ENCODE peak calls at places on chromosome 20, in nine cellular contexts. G is thoracic aorta, H is adrenal gland, I is esophagus muscularis mucosa, U is endothelial cell of umbilical vein, P is OCI-LY7, K is neural progenitor cell, W is endodermal cell, A is lung. J is an unnamed sample.

GRCh38 chr20:37915800-37916570 is 13.1 kb downstream of the VSTM2L start:
- DNase-seq in G (no peak), H (no peak), I (no peak), U (no peak), P (no peak), K (peak), W (peak), A (no peak), J (no peak)

GRCh38 chr20:37880726-37881591 is 22.0 kb upstream of the VSTM2L start:
- DNase-seq in G (no peak), H (peak), I (no peak), U (no peak), P (no peak), K (no peak), W (no peak), A (peak), J (peak)

GRCh38 chr20:16220826-16221225 is 352.4 kb downstream of the KIF16B start:
- DNase-seq in G (no peak), H (no peak), I (no peak), U (no peak), P (no peak), K (no peak), W (no peak), A (no peak), J (no peak)

GRCh38 chr20:14291502-14291901 is 45.9 kb downstream of the FLRT3 start:
- DNase-seq in G (no peak), H (no peak), I (no peak), U (no peak), P (no peak), K (no peak), W (no peak), A (no peak), J (no peak)

GRCh38 chr20:10524643-10525042 is 89.5 kb downstream of the SLX4IP start:
- DNase-seq in G (no peak), H (no peak), I (no peak), U (no peak), P (no peak), K (no peak), W (peak), A (no peak), J (no peak)

GRCh38 chr20:61874421-61875068 is 191.1 kb downstream of the TAF4 start:
- DNase-seq in G (no peak), H (no peak), I (no peak), U (no peak), P (peak), K (peak), W (peak), A (no peak), J (peak)

GRCh38 chr20:57582432-57583288 is 21.8 kb downstream of the PCK1 start:
- DNase-seq in G (no peak), H (no peak), I (no peak), U (peak), P (peak), K (peak), W (peak), A (no peak), J (peak)

GRCh38 chr20:58058421-58059140 is 169.9 kb downstream of the ANKRD60 start:
- DNase-seq in G (no peak), H (no peak), I (peak), U (no peak), P (no peak), K (no peak), W (peak), A (no peak), J (no peak)

GRCh38 chr20:45611054-45611453 is 18.5 kb upstream of the WFDC10A start:
- DNase-seq in G (no peak), H (no peak), I (peak), U (no peak), P (no peak), K (no peak), W (no peak), A (no peak), J (peak)

GRCh38 chr20:50848846-50849673 is 54.2 kb downstream of the BCAS4 start:
- DNase-seq in G (no peak), H (no peak), I (no peak), U (no peak), P (peak), K (no peak), W (peak), A (no peak), J (no peak)

GRCh38 chr20:13525225-13525940 is 113.3 kb downstream of the TASP1 start:
- DNase-seq in G (no peak), H (no peak), I (no peak), U (peak), P (no peak), K (peak), W (no peak), A (no peak), J (peak)

GRCh38 chr20:54292186-54292585 is 84.3 kb downstream of the PFDN4 start:
- DNase-seq in G (no peak), H (no peak), I (no peak), U (peak), P (no peak), K (no peak), W (no peak), A (no peak), J (peak)

DNA sequence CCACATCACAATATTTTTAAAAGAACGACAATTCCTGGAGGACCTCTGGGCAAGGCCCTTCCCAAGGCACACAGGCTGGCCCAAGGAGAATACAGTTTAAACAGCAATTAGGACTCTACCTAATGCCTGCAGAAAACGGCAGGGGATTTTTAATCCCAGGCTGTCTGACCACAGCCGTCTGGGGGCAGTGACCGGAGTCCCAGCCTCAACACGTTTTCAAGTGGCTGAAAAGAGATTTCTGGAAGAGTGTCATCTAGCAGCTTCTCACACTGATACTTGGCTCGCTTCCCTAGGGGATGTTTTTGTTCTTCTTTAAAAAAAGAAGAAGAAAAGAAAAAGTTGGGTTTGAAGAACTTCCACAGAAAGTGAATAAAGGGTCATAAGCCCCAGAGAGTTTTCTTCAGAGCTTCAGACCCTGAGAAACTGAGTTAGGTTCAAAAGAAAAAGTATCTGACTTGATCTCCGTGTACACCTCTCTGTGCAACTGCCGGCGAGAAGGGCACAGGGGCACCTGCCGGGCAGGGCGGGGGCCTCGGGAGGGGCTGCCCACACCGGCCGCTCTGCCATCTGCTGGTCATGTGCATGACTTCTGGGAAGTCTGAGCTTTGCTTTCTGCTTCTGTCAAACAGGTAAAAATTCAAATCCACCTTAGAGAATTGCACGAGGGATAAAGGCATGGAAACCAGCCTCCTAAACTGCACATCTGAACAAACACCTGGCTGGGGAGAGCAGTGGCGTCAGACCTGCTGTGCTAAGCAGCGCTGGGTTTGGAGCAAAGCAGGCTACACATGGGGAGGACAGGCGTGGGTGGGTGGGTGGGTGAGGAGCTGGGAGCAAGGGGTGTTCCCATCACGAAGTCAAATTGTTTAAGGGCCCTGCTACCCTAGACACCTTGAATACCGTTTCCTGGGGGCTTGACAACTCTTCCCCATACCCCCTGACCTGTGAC is 33.0 kb downstream of the RRBP1 start:
- DNase-seq in G (no peak), H (no peak), I (no peak), U (no peak), P (peak), K (peak), W (peak), A (no peak), J (no peak)
- H3K4me3 ChIP-seq in G (no peak), H (no peak), I (no peak), U (no peak), P (peak), K (no peak), W (no peak), A (no peak), J (no peak)

DNA sequence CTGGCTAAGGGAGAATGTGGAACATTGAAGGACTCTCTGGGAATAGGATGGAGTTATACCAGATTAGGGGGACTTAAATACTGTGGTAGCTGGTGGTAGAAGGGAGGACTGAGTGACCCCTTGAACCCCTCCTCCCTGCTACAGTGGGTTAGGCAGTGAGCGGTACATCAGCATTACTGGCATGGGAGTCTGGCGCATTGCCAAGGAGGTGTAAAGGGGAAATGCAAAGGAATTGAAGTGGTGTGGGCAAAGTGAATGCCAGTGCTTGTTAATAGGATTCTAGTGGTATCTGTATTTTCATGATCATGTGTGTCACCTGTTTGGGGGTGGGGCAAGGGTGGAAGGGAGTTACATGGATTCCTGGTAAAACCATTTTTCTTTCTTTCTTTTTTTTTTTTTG is 60.1 kb downstream of the GFRA4 start:
- DNase-seq in G (no peak), H (no peak), I (peak), U (no peak), P (no peak), K (no peak), W (no peak), A (no peak), J (no peak)
- TF ChIP-seq CTCF in G (no peak), H (no peak), I (no peak), U (no peak), P (no peak), K (no peak), W (no peak), A (no peak), J (no peak)

DNA sequence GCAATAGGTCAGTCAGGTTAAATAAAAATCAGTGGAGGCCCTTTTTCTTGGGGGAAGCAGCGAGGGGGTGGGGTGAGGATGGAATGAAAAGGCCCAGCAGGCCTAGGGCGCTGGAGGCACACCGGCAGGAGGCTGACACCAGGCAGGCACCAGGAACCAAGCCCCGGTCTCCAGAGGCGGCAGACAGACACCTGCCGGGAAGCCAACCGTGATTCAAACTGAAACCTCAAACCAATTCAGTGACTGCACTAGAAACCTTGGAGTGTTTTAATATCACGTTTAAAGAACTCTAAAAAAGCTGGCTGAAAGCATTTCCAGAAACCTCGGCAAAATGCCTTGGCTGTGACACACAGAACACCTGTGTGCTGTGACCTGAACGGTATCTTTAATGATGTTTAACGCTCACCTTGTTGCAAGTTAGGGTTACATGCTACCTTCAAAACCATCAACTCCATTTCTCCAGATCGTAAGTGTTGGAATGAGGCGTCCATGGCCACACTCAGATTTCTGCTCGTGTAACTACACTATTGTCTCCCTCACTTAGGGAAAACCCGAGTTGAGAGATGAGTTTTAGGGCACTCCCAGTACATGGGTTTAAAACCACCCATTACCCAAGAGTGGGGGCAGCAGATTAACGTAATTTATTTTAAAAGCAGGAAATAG is 27.2 kb downstream of the DIDO1 start:
- DNase-seq in G (no peak), H (no peak), I (no peak), U (no peak), P (no peak), K (no peak), W (peak), A (no peak), J (no peak)
- H3K4me3 ChIP-seq in G (no peak), H (no peak), I (no peak), U (no peak), P (no peak), K (no peak), W (peak), A (no peak), J (no peak)

GRCh38 chr20:35568645-35569044 is 26.8 kb downstream of the ERGIC3 start:
- DNase-seq in G (no peak), H (no peak), I (no peak), U (no peak), P (peak), K (peak), W (peak), A (no peak), J (no peak)
- TF ChIP-seq CTCF in G (no peak), H (no peak), I (peak), U (peak), P (peak), K (peak), W (peak), A (no peak), J (peak)

GRCh38 chr20:21106171-21106694 is at the start of gene LINC00237:
- DNase-seq in G (no peak), H (no peak), I (no peak), U (no peak), P (no peak), K (peak), W (peak), A (no peak), J (no peak)
- H3K4me3 ChIP-seq in G (peak), H (no peak), I (peak), U (no peak), P (no peak), K (peak), W (peak), A (no peak), J (no peak)

DNA sequence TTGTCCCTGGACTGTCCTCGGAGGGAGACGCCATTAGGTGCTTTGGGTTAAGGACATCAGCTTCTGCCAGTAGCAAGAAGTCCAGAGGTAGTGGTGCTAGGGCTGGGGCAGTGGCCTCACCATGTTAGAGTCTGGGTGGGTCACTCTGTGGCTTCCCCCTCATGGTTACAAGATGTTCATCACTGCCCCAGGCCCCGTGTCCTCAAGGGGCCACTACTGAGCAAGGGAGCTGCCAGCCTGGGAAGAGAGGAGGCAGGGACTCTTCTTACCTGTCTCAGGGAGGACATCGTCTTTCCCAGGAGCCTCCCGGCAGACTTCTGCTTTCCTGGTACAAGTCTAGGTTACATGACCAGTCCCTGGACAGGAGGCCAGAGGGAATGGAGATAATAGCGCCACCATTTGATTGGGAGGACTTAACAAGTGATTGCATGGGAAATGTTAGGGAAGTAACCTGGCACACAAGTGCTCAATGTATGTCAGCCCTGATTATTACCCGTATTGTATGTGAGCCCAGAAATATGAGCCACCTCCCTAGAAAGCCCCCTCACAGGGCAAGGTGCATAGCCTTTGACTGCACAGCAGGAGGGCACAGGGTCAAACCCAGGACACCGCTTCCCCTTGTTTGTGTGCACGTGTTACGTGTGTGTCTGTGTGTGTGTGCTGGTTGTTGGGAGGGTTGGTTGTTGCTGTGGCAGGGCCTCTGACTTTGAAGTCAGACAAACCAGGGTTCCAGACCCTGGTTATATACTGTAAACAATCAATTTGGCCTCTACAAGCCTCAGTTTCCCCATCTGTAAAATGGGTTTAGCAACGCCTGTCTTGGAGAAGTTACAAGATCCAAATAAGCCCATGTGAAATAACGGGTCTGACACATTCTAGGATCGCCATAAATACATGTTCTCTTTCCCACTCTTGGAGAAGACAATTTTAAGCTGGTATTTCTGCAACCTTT is 30.0 kb downstream of the SIRPA start:
- DNase-seq in G (no peak), H (no peak), I (no peak), U (no peak), P (no peak), K (no peak), W (peak), A (no peak), J (no peak)
- TF ChIP-seq CTCF in G (no peak), H (no peak), I (no peak), U (no peak), P (peak), K (no peak), W (peak), A (no peak), J (no peak)

J was measured in fibroblast of villous mesenchyme.